ENCODE peak calls at places on chromosome 11, in six cellular contexts. W is central memory CD4-positive, alpha-beta T cell; C is NCI-H748 treated with DMSO at 0.1 percent for 48 hours; G is HFF-Myc; P is kidney; V is MV-4-11. H is an unnamed sample.

GRCh38 chr11:35168606-35169200 is 29.7 kb downstream of the CD44 start:
- DNase-seq in G (no peak), C (no peak), W (no peak), P (no peak), V (no peak), H (no peak)

GRCh38 chr11:117985953-117986887 is at the start of gene IL10RA:
- DNase-seq in G (no peak), W (peak; percentile 82), P (peak; percentile 95), C (no peak), V (peak; percentile 75), H (peak; percentile 66)

GRCh38 chr11:66188580-66188979 is 79.9 kb upstream of the RAB1B start:
- DNase-seq in C (no peak), V (no peak), G (peak; percentile 19), P (no peak), W (no peak), H (no peak)

GRCh38 chr11:70407121-70407520 is 8.8 kb downstream of the CTTN start:
- DNase-seq in W (no peak), P (no peak), V (peak; percentile 33), G (no peak), C (no peak), H (no peak)

GRCh38 chr11:28318861-28319260 is 210.7 kb downstream of the METTL15 start:
- DNase-seq in P (no peak), V (no peak), G (no peak), W (no peak), C (no peak), H (no peak)

GRCh38 chr11:120235024-120235628 is 4.8 kb upstream of the POU2F3 start:
- DNase-seq in C (peak; percentile 38), G (no peak), W (peak; percentile 16), P (peak; percentile 81), V (peak; percentile 11), H (peak; percentile 78)

GRCh38 chr11:35781342-35782171 is 119.0 kb downstream of the TRIM44 start:
- DNase-seq in C (no peak), P (no peak), W (no peak), V (no peak), G (no peak), H (no peak)

GRCh38 chr11:106990322-106990721 is 28.0 kb downstream of the GUCY1A2 start:
- DNase-seq in P (peak; percentile 66), G (no peak), W (no peak), V (peak; percentile 50), C (no peak), H (no peak)

GRCh38 chr11:10864688-10865087 is 6.8 kb upstream of the ZBED5 start:
- DNase-seq in G (no peak), C (no peak), V (no peak), W (no peak), P (no peak), H (no peak)

GRCh38 chr11:64620286-64620962 is 29.4 kb downstream of the SLC22A12 start:
- DNase-seq in C (no peak), V (no peak), W (no peak), G (no peak), P (no peak), H (no peak)

GRCh38 chr11:70251583-70252285 is 18.8 kb upstream of the PPFIA1 start:
- DNase-seq in G (no peak), V (no peak), P (peak; percentile 42), W (no peak), C (no peak), H (no peak)

GRCh38 chr11:32164836-32165235 is 74.0 kb downstream of the RCN1 start:
- DNase-seq in W (no peak), G (no peak), C (no peak), V (no peak), P (no peak), H (no peak)

GRCh38 chr11:128757235-128757711 is 63.4 kb downstream of the FLI1 start:
- DNase-seq in W (peak; percentile 68), P (no peak), V (peak; percentile 93), C (no peak), G (no peak), H (no peak)

GRCh38 chr11:8317164-8317563 is 53.5 kb upstream of the LMO1 start:
- DNase-seq in W (no peak), V (no peak), P (no peak), G (no peak), C (no peak), H (no peak)